ENCODE peak calls at places on chromosome 11, in five cellular contexts. Q, G, O, P and U are unnamed samples. For H3K9me3, the result is how much of the 10 kb centered on the place peaks cover.

GRCh38 chr11:63871962-63872832 is 33.3 kb downstream of the MARK2 start:
- DNase-seq in Q (peak), G (peak), O (peak), P (peak), U (peak)

GRCh38 chr11:83044958-83045712 is 26.6 kb downstream of the RAB30 start:
- DNase-seq in Q (no peak), G (peak), O (no peak), P (no peak), U (no peak)

GRCh38 chr11:114738954-114739353 is 60.6 kb downstream of the NXPE2 start:
- DNase-seq in Q (no peak), G (peak), O (peak), P (no peak), U (no peak)

GRCh38 chr11:129075757-129076156 is 116.4 kb downstream of the ARHGAP32 start:
- DNase-seq in Q (no peak), G (no peak), O (no peak), P (no peak), U (no peak)

GRCh38 chr11:34002420-34002819 is 49.1 kb upstream of the CAPRIN1 start:
- DNase-seq in Q (no peak), G (peak), O (no peak), P (no peak), U (no peak)

GRCh38 chr11:2314525-2315394 is 12.9 kb downstream of the TSPAN32 start:
- DNase-seq in Q (peak), G (no peak), O (peak), P (peak), U (peak)

GRCh38 chr11:26847459-26847858 is 125.6 kb upstream of the SLC5A12 start:
- DNase-seq in Q (no peak), G (no peak), O (peak), P (no peak), U (peak)

GRCh38 chr11:75949023-75949672 is 134.1 kb downstream of the UVRAG start:
- DNase-seq in Q (no peak), G (no peak), O (no peak), P (no peak), U (no peak)

GRCh38 chr11:128859563-128860441 is 7.3 kb downstream of the KCNJ1 start:
- DNase-seq in Q (peak), G (peak), O (peak), P (peak), U (peak)

GRCh38 chr11:64935634-64936081 is at the start of gene GPHA2:
- DNase-seq in Q (no peak), G (peak), O (no peak), P (no peak), U (no peak)

GRCh38 chr11:119175493-119176077 is 7.1 kb downstream of the NLRX1 start:
- DNase-seq in Q (no peak), G (peak), O (no peak), P (no peak), U (no peak)

GRCh38 chr11:34585870-34586654 is 34.8 kb upstream of the EHF start:
- DNase-seq in Q (no peak), G (peak), O (no peak), P (no peak), U (no peak)

GRCh38 chr11:65414776-65415498 is 7.7 kb upstream of the NEAT1 start:
- DNase-seq in Q (peak), G (no peak), O (no peak), P (peak), U (no peak)

GRCh38 chr11:133953999-133954398 is 2.8 kb downstream of the IGSF9B start:
- DNase-seq in Q (no peak), G (no peak), O (no peak), P (no peak), U (no peak)

GRCh38 chr11:133953571-133953970 is 3.2 kb downstream of the IGSF9B start:
- DNase-seq in Q (no peak), G (no peak), O (no peak), P (no peak), U (no peak)

GRCh38 chr11:133956650-133957633 is at the start of gene IGSF9B:
- DNase-seq in Q (peak), G (peak), O (peak), P (peak), U (no peak)

GRCh38 chr11:133955945-133956421 is 785 bp downstream of the IGSF9B start:
- DNase-seq in Q (no peak), G (no peak), O (no peak), P (no peak), U (no peak)

DNA sequence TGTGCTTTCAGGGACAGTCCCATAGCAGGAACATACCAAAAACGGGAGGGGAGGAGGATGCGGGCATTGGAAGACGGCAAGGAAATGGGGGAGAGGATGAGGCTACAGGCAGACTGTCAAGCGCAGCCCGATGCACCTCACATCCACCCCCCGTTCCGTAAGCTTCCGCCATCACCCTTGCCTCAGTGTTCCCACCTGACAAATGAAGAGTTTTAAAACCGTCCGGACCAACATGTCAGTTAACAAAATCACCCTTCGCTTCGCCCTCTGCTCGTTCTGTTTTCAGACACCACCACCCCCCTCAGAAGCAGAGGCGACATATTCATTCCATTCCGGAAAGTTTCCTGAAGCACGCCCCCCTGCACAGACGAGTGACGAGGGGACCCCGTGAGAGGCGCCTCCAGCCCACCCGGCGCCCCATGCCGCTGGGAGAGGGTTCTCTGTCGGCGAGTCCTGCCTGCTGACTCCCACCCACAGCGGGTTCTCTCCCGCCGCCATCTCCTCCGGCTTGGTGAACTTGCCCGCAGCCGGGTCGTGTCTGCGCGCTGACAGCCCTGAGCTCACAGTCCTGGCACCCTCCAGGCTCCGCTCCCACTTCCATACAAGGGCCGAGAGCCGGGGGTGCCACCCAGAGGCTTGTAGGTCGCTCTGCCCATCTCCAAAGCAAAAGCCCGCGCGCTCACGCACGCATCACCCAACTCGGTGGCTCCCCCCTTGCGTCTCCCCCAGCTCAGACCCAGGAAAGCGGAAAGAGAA is 1.5 kb downstream of the IGSF9B start:
- DNase-seq in Q (no peak), G (no peak), O (no peak), P (no peak), U (peak)
- H3K27ac ChIP-seq in Q (no peak), G (no peak), O (no peak), P (no peak), U (peak)

DNA sequence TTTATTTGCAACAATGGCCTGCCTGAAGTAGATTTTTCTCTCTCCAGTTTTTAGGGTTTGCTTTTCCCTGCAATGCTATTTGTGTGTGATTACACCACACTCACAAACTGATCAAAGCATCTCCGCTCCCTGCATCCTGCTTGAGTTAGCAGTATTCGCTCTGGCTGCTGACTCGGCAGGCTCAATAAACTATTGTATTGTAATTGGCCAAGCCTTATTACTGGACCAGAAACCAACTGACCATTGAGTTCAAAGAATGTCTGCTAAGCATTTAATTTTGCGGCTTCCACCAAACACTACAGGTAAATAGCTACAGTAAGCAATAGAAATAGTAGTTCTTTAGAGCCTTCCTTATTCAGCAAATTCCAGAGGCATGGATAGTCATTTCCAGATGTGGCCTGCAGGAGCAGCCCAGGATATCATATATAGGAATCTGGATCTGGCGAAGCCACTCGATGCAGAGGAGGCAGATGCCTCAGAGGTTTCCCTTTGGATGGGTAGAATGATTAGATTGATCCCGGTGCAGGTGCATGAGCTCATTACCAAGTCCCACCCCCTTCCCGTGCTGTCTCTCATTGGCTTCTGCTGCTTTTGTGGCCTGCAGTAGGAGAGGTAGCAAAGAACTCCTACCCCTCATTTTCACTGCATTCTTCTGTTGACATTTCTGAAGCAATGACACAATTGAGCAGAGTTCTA is 77.3 kb downstream of the COMMD9 start:
- DNase-seq in Q (no peak), G (no peak), O (no peak), P (no peak), U (no peak)
- TF ChIP-seq CTCF in Q (no peak), G (no peak), O (no peak), P (no peak), U (no peak)

GRCh38 chr11:70644343-70645060 is 246.2 kb downstream of the CTTN start:
- DNase-seq in Q (no peak), G (no peak), O (no peak), P (no peak), U (no peak)

GRCh38 chr11:70643642-70644041 is 245.3 kb downstream of the CTTN start:
- DNase-seq in Q (no peak), G (no peak), O (no peak), P (no peak), U (no peak)

GRCh38 chr11:70641366-70641765 is 243.0 kb downstream of the CTTN start:
- DNase-seq in Q (no peak), G (no peak), O (no peak), P (no peak), U (no peak)

GRCh38 chr11:70640408-70640807 is 242.1 kb downstream of the CTTN start:
- DNase-seq in Q (no peak), G (no peak), O (no peak), P (no peak), U (no peak)

GRCh38 chr11:70642301-70642700 is 244.0 kb downstream of the CTTN start:
- DNase-seq in Q (no peak), G (no peak), O (no peak), P (no peak), U (no peak)
- H3K9me3 ChIP-seq in Q (under half), G (under half), O (under half), P (under half), U (under half)

GRCh38 chr11:57639321-57640067 is 10.2 kb downstream of the YPEL4 start:
- DNase-seq in Q (no peak), G (peak), O (no peak), P (no peak), U (no peak)
- H3K27ac ChIP-seq in Q (no peak), G (no peak), O (peak), P (peak), U (no peak)

DNA sequence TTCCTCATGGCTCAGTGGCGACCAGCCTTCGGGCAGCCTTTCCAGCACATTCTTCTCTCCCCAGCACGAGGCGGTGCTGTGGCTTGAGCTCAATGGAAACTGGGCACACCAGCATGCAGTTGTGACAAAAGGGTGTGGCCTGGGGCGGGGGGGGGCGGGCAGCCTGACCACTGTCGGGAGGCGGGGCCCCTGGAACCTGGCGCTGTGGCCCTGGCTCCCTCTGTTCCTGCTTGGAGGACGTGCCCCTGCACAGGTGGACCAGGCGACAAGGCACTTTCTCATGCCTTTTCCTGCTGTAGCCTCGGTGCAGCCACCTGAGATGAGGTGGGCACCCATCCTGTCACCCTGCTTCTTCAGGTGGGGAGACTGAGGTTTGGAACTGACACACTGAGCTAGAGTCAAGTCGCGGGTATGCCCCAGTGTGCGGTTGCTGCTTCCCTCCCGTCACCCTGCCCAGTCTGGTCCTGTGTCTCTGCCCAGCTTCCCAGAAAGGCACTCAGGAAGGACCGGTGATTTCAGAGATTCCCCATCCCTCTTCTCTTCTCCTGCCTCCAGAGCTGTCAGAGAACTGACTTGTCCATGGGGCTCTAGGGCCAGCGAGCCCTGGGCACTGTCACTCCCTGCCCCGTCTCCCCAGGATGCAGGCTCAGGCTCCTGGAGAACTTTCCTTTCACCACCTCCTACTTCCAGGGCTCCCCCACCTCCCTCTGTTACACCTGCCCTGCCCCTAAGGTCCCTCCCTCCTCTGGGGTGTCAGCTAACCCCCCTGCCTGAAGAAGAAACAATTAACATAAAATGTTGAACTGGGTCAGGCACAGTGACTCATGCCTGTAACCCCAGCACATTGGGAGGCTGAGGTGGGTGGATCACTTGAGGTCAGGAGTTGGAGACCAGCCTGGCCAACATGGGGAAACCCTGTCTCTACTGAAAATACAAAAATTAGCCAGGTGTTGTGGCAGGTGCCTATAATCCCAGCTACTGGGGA is 9.9 kb downstream of the B3GAT1 start:
- DNase-seq in Q (no peak), G (no peak), O (no peak), P (no peak), U (no peak)
- TF ChIP-seq CTCF in Q (no peak), G (no peak), O (no peak), P (no peak), U (no peak)

GRCh38 chr11:78390809-78391208 is 26.8 kb downstream of the GAB2 start:
- DNase-seq in Q (no peak), G (no peak), O (no peak), P (no peak), U (no peak)
- H3K9me3 ChIP-seq in Q (under half), G (under half), O (under half), P (under half), U (under half)

GRCh38 chr11:122524532-122524882 is 131.0 kb upstream of the UBASH3B start:
- DNase-seq in Q (no peak), G (no peak), O (no peak), P (no peak), U (no peak)
- H3K27ac ChIP-seq in Q (no peak), G (no peak), O (peak), P (no peak), U (no peak)